ENCODE peak calls at places on chromosomes 13 and 19, in six cellular contexts. K is H1, Y is K562, R is HCT116, L is HepG2, D is GM12878. I is an unnamed sample.

GRCh38 chr19:1324792-1325567 is 39.3 kb downstream of the EFNA2 start:
- DNase-seq in D (no peak), K (no peak), Y (peak; percentile 88), R (peak; percentile 19), L (peak; percentile 82), I (peak; percentile 53)

GRCh38 chr19:35975608-35976214 is 19.3 kb upstream of the SDHAF1 start:
- DNase-seq in Y (peak; percentile 77), K (peak; percentile 57), L (no peak), R (no peak), D (no peak), I (peak; percentile 48)

GRCh38 chr13:112685856-112686255 is 4.0 kb upstream of the ATP11A start:
- DNase-seq in R (no peak), D (no peak), Y (no peak), L (no peak), K (no peak), I (no peak)

GRCh38 chr19:42284066-42284501 is 15.0 kb downstream of the CIC start:
- DNase-seq in R (no peak), L (no peak), Y (peak; percentile 86), D (no peak), K (no peak), I (peak; percentile 87)

GRCh38 chr13:112893570-112894422 is 75.2 kb upstream of the MCF2L start:
- DNase-seq in Y (peak; percentile 89), L (peak; percentile 76), K (peak; percentile 80), R (no peak), D (no peak), I (peak; percentile 85)

GRCh38 chr13:23628765-23629565 is 58.8 kb downstream of the TNFRSF19 start:
- DNase-seq in K (no peak), L (no peak), D (no peak), Y (no peak), R (no peak), I (no peak)

GRCh38 chr19:20662421-20663105 is 1.2 kb upstream of the ZNF626 start:
- DNase-seq in R (no peak), K (no peak), L (no peak), D (no peak), Y (no peak), I (no peak)

GRCh38 chr13:36884235-36884634 is 35.8 kb downstream of the SMAD9 start:
- DNase-seq in Y (no peak), L (no peak), R (no peak), D (no peak), K (no peak), I (no peak)

GRCh38 chr13:110799246-110800236 is 86.0 kb downstream of the ING1 start:
- DNase-seq in L (no peak), R (no peak), D (no peak), K (no peak), Y (no peak), I (no peak)

GRCh38 chr13:19658831-19659230 is 25.4 kb downstream of the MPHOSPH8 start:
- DNase-seq in Y (no peak), K (no peak), D (no peak), L (no peak), R (no peak), I (no peak)

GRCh38 chr19:18478545-18479311 is 40.8 kb upstream of the ISYNA1 start:
- DNase-seq in R (no peak), D (peak; percentile 51), K (no peak), Y (no peak), L (peak; percentile 88), I (no peak)

GRCh38 chr19:51696606-51697005 is 3.5 kb downstream of the SPACA6 start:
- DNase-seq in L (no peak), Y (no peak), K (no peak), D (no peak), R (no peak), I (no peak)

GRCh38 chr19:29623726-29624488 is 17.8 kb downstream of the POP4 start:
- DNase-seq in L (no peak), K (no peak), Y (peak; percentile 49), D (no peak), R (no peak), I (no peak)
- TF ChIP-seq JUND in L (no peak), K (no peak), Y (no peak), D (no peak), R (no peak), I (no peak)

GRCh38 chr19:16351133-16351809 is 26.6 kb downstream of the KLF2 start:
- DNase-seq in D (no peak), K (no peak), R (no peak), L (no peak), Y (peak; percentile 32), I (no peak)
- TF ChIP-seq JUND in D (no peak), K (no peak), R (no peak), L (no peak), Y (no peak), I (no peak)

GRCh38 chr19:33604651-33605050 is 17.1 kb upstream of the CHST8 start:
- DNase-seq in D (no peak), K (no peak), L (no peak), R (no peak), Y (no peak), I (no peak)
- TF ChIP-seq JUND in D (no peak), K (no peak), L (no peak), R (no peak), Y (no peak), I (no peak)

GRCh38 chr19:57687363-57688010 is 5.7 kb downstream of the ZNF551 start:
- DNase-seq in Y (no peak), R (no peak), L (no peak), D (no peak), K (no peak), I (no peak)

GRCh38 chr19:57682226-57682766 is 519 bp downstream of the ZNF551 start:
- DNase-seq in D (no peak), Y (no peak), K (no peak), L (no peak), R (no peak), I (no peak)

GRCh38 chr19:57686727-57687126 is 5.0 kb downstream of the ZNF551 start:
- DNase-seq in L (no peak), R (no peak), Y (no peak), K (no peak), D (no peak), I (no peak)

GRCh38 chr19:57689750-57690149 is 8.0 kb downstream of the ZNF551 start:
- DNase-seq in K (no peak), L (no peak), R (no peak), D (no peak), Y (no peak), I (no peak)

GRCh38 chr19:57688011-57688763 is 6.4 kb downstream of the ZNF551 start:
- DNase-seq in D (no peak), R (no peak), Y (no peak), L (no peak), K (no peak), I (no peak)
- TF ChIP-seq JUND in D (no peak), R (no peak), Y (no peak), L (no peak), K (no peak), I (no peak)

GRCh38 chr19:8208710-8209110 is 460 bp upstream of the CERS4 start:
- DNase-seq in K (no peak), Y (no peak), D (no peak), R (no peak), L (no peak), I (no peak)

GRCh38 chr19:8208119-8208709 is 956 bp upstream of the CERS4 start:
- DNase-seq in Y (no peak), D (no peak), K (peak; percentile 63), R (no peak), L (no peak), I (no peak)

GRCh38 chr19:8204961-8205360 is 4.2 kb upstream of the CERS4 start:
- DNase-seq in Y (no peak), D (no peak), R (no peak), K (no peak), L (no peak), I (peak; percentile 80)

GRCh38 chr19:8209111-8209964 is at the start of gene CERS4:
- DNase-seq in Y (peak; percentile 95), D (no peak), R (no peak), K (peak; percentile 92), L (peak; percentile 82), I (peak; percentile 68)

DNA sequence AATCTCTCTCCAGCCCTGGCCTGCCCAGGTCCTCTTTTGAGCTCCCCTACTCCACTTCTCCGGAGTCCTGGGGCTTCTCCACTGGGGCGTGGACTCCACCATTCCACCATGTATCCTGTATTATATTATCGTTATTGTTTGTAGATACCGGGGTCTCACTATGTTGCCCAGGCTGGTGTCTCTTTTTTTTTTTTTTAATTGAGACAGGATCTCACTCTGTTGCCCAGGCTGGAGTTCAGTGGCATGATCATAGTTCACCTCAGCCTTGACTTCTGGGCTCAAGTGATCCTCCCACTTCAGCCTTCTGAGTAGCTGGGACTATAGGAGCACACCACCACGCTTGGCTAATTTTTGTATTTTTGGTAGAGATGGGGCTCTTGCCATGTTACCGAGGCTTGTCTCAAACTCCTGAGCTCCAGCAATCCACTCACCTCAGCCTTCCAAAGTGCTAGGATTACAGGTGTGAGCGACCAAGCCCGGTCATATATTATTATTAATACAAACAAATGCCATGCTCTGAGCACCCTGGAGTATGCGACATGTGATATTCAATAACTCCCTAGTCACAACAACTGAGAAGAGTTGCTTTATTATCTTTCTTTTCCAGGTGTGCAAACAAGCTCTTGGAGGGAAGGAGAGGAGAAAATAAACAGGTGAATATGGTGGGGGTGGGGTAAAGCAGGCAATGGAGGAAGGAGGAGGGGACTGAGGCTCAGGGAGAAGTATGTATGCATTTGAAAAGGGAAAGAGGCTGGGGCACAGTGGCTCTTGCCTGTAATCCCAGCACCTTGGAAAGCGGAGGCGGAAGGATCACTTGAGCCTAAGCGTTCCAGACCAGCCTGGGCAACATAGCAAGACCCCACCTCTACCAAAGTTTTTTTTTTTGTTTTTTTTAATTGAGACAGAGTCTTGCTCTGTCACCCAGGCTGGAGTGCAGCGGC is 2.8 kb upstream of the CERS4 start:
- DNase-seq in R (no peak), Y (no peak), L (no peak), D (no peak), K (no peak), I (peak; percentile 66)
- TF ChIP-seq JUND in R (no peak), Y (no peak), L (no peak), D (no peak), K (no peak), I (no peak)

DNA sequence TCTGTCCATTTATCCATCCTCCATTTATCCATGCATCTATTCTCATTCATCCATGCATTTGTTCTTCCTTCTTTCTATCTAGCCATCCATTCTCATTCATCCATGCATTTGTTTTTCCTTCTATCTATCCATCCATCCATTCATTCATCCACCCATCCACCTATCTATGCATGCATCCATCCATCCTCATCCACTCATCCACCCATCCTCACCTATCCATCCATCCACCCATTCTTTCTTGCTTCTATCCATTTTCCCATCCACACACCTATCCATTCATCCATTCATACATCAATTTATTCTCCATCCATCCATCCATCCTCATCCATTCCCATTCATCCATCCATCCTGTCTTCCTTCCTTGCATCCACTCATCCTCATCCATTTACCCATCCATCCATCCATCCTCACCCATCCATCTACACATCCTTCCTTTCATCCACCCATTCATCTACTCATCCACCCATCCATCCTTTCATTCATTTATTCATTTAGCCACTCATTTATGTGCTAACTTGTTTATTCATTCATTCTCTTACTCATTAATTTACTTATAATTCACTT is 20.3 kb downstream of the ACTL9 start:
- DNase-seq in Y (no peak), L (no peak), D (no peak), R (no peak), K (no peak), I (no peak)
- TF ChIP-seq JUND in Y (no peak), L (no peak), D (no peak), R (no peak), K (no peak), I (no peak)

I was measured in T47D.